ENCODE peak calls at places on chromosomes 6 and 20, in five cellular contexts. J, K, I, P and C are unnamed samples.
A peak's percentile ranks its signal among the peaks of the same experiment; 100 is the strongest.

GRCh38 chr6:138428943-138429616 is 25.1 kb downstream of the HEBP2 start:
- DNase-seq in P (no peak), I (peak; percentile 59), K (no peak), J (peak; percentile 63), C (peak; percentile 78)

GRCh38 chr6:85419046-85419759 is 30.7 kb upstream of the NT5E start:
- DNase-seq in I (peak; percentile 60), P (peak; percentile 42), J (peak; percentile 25), K (no peak), C (no peak)

GRCh38 chr6:3151705-3152104 is 5.6 kb downstream of the TUBB2A start:
- DNase-seq in I (no peak), J (no peak), P (no peak), K (no peak), C (no peak)

GRCh38 chr20:49570161-49570827 is 2.4 kb upstream of the PTGIS start:
- DNase-seq in K (no peak), I (no peak), J (no peak), P (no peak), C (no peak)

GRCh38 chr6:129844118-129844891 is 16.8 kb downstream of the TMEM244 start:
- DNase-seq in I (peak; percentile 83), K (no peak), P (no peak), J (no peak), C (no peak)

GRCh38 chr6:161301338-161301737 is 27.5 kb upstream of the AGPAT4 start:
- DNase-seq in P (peak; percentile 21), J (no peak), I (peak; percentile 87), K (no peak), C (no peak)

GRCh38 chr6:51384736-51385135 is 566.1 kb downstream of the TFAP2B start:
- DNase-seq in J (no peak), P (no peak), K (no peak), I (no peak), C (no peak)

GRCh38 chr6:35797837-35798526 is 859 bp upstream of the CLPS start:
- DNase-seq in I (no peak), K (no peak), P (no peak), J (peak; percentile 29), C (no peak)

GRCh38 chr20:41169791-41170351 is 32.5 kb downstream of the PLCG1 start:
- DNase-seq in I (peak; percentile 77), K (peak; percentile 1), J (no peak), P (peak; percentile 12), C (no peak)

GRCh38 chr6:56604186-56604585 is 38.5 kb downstream of the DST start:
- DNase-seq in P (no peak), J (no peak), I (no peak), K (no peak), C (no peak)

GRCh38 chr20:41617059-41617921 is 887 bp downstream of the CHD6 start:
- DNase-seq in P (peak; percentile 30), J (peak; percentile 43), I (peak; percentile 32), K (peak; percentile 53), C (peak; percentile 34)

GRCh38 chr20:1335961-1336698 is 7.2 kb upstream of the SDCBP2 start:
- DNase-seq in J (no peak), P (no peak), I (no peak), K (peak; percentile 49), C (no peak)

GRCh38 chr6:99603421-99604160 is 3.0 kb upstream of the PRDM13 start:
- DNase-seq in K (peak; percentile 51), I (peak; percentile 27), P (no peak), J (peak; percentile 62), C (peak; percentile 58)

GRCh38 chr20:14879020-14879697 is 541.7 kb upstream of the FLRT3 start:
- DNase-seq in I (peak; percentile 81), K (no peak), P (no peak), J (peak; percentile 21), C (peak; percentile 5)

GRCh38 chr20:63653041-63653973 is at the start of gene STMN3:
- DNase-seq in P (peak; percentile 87), K (peak; percentile 85), J (peak; percentile 90), I (peak; percentile 96), C (peak; percentile 88)

GRCh38 chr6:67353861-67354260 is 1281.2 kb upstream of the ADGRB3 start:
- DNase-seq in P (no peak), K (no peak), J (no peak), I (no peak), C (no peak)

GRCh38 chr6:37051138-37052026 is 45.9 kb downstream of the FGD2 start:
- DNase-seq in P (peak; percentile 89), J (peak; percentile 89), I (peak; percentile 58), K (peak; percentile 95), C (peak; percentile 84)

GRCh38 chr6:43391448-43392031 is 22.1 kb upstream of the ZNF318 start:
- DNase-seq in J (no peak), P (no peak), K (peak; percentile 55), I (peak; percentile 28), C (no peak)

GRCh38 chr6:1482381-1483166 is 93.2 kb downstream of the FOXF2 start:
- DNase-seq in P (no peak), I (no peak), J (peak; percentile 50), K (no peak), C (peak; percentile 47)

GRCh38 chr20:5745416-5745968 is 4.7 kb upstream of the SHLD1 start:
- DNase-seq in K (no peak), I (no peak), J (no peak), P (no peak), C (no peak)

GRCh38 chr6:25868784-25869183 is 5.3 kb downstream of the SLC17A3 start:
- DNase-seq in J (no peak), K (no peak), I (no peak), P (no peak), C (no peak)

GRCh38 chr6:95545691-95546090 is 31.6 kb upstream of the MANEA start:
- DNase-seq in K (no peak), J (no peak), I (no peak), P (no peak), C (no peak)

GRCh38 chr20:62470003-62470402 is 5.8 kb downstream of the GATA5 start:
- DNase-seq in K (no peak), P (peak; percentile 74), J (no peak), I (no peak), C (no peak)

GRCh38 chr6:3075522-3076113 is 7.3 kb downstream of the RIPK1 start:
- DNase-seq in P (no peak), J (no peak), I (no peak), K (no peak), C (no peak)

GRCh38 chr6:69867075-69867911 is 937 bp downstream of the COL19A1 start:
- DNase-seq in J (peak; percentile 77), I (peak; percentile 32), K (peak; percentile 68), P (peak; percentile 33), C (peak; percentile 68)

GRCh38 chr6:102417368-102417767 is 1023.9 kb downstream of the GRIK2 start:
- DNase-seq in I (no peak), J (no peak), P (no peak), K (no peak), C (no peak)

GRCh38 chr6:163147988-163148387 is 266.5 kb upstream of the QKI start:
- DNase-seq in P (no peak), J (no peak), K (no peak), I (no peak), C (no peak)
- TF ChIP-seq CTCF in P (no peak), J (no peak), K (no peak), I (no peak), C (no peak)

GRCh38 chr6:41191569-41191968 is 9.4 kb downstream of the TREML2 start:
- DNase-seq in J (peak; percentile 66), P (no peak), I (no peak), K (peak; percentile 62), C (peak; percentile 23)
- TF ChIP-seq CTCF in J (peak; percentile 40), P (no peak), I (peak; percentile 24), K (peak; percentile 66), C (peak; percentile 74)

GRCh38 chr6:123533862-123534261 is 102.9 kb downstream of the TRDN start:
- DNase-seq in P (no peak), I (no peak), J (no peak), K (no peak), C (no peak)
- TF ChIP-seq CTCF in P (no peak), I (no peak), J (no peak), K (no peak), C (no peak)

GRCh38 chr20:8740265-8740664 is 328.6 kb upstream of the PLCB4 start:
- DNase-seq in J (peak; percentile 13), K (peak; percentile 10), I (no peak), P (no peak), C (peak; percentile 23)

GRCh38 chr20:8735014-8735413 is 333.9 kb upstream of the PLCB4 start:
- DNase-seq in K (no peak), I (no peak), J (no peak), P (no peak), C (no peak)

DNA sequence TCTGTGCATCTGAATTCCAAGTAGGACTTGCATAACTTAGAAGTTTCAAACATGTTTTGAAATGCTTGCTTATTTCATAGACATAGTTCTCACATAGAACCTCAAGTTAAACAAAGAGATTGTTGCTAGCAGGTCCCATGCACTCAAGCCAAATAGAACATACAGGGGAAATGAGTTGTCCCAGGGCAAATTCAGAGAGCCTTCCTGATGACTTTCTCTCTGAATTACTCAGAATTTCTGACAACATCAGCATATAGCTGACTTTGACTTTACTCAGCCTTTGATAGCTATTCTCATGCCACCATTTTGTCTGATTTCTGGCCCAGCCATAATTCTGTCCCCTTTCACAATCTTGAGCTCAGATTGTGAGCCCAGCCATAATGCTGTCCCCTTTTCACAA is 333.2 kb upstream of the PLCB4 start:
- DNase-seq in J (no peak), P (no peak), I (no peak), K (no peak), C (no peak)
- TF ChIP-seq CTCF in J (no peak), P (no peak), I (no peak), K (no peak), C (no peak)

DNA sequence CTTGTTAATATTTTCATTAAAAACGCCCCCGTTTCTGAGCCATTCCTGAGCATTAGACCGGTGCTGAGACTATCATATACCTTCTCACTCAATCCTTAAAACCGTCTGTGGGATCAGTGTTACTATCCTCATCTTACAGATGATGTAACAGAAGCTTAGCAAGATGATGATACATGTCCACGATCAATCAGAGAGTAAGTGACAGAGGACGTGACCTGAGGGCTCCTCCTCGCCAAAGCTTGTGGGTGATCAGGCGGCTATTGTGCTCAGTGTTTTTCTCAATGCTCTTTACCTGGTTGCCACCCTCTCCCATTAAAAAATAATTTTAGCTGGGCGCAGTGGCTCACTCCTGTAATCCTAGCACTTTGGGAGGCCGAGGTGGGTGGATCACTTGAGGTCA is 113.1 kb downstream of the MTHFD1L start:
- DNase-seq in P (no peak), J (no peak), K (no peak), I (no peak), C (no peak)
- TF ChIP-seq CTCF in P (no peak), J (no peak), K (no peak), I (no peak), C (no peak)